ENCODE peak calls at places on chromosomes 16 and 17, in seven cellular contexts. One of them, this sample, is unnamed.

GRCh38 chr16:49620868-49621239 is 235.1 kb downstream of the ZNF423 start:
- DNase-seq in CD8-positive, alpha-beta memory T cell: no peak
- DNase-seq in brain pericyte: no peak
- DNase-seq in CD4-positive, alpha-beta T cell: no peak
- DNase-seq in glomerular endothelial cell: no peak
- DNase-seq in T-helper 9 cell: no peak
- DNase-seq in GM12864: no peak
- DNase-seq in this sample: no peak

GRCh38 chr17:35460354-35460851 is 11.8 kb upstream of the SLFN13 start:
- DNase-seq in CD8-positive, alpha-beta memory T cell: peak
- DNase-seq in brain pericyte: no peak
- DNase-seq in CD4-positive, alpha-beta T cell: peak
- DNase-seq in glomerular endothelial cell: no peak
- DNase-seq in T-helper 9 cell: peak
- DNase-seq in GM12864: peak
- DNase-seq in this sample: no peak

GRCh38 chr17:73571524-73572130 is 72.6 kb downstream of the SDK2 start:
- DNase-seq in CD8-positive, alpha-beta memory T cell: no peak
- DNase-seq in brain pericyte: no peak
- DNase-seq in CD4-positive, alpha-beta T cell: no peak
- DNase-seq in glomerular endothelial cell: no peak
- DNase-seq in T-helper 9 cell: no peak
- DNase-seq in GM12864: no peak
- DNase-seq in this sample: no peak

GRCh38 chr16:56226187-56226586 is 34.9 kb downstream of the GNAO1 start:
- DNase-seq in CD8-positive, alpha-beta memory T cell: no peak
- DNase-seq in brain pericyte: no peak
- DNase-seq in CD4-positive, alpha-beta T cell: no peak
- DNase-seq in glomerular endothelial cell: no peak
- DNase-seq in T-helper 9 cell: no peak
- DNase-seq in GM12864: no peak
- DNase-seq in this sample: no peak

GRCh38 chr17:63275318-63275967 is 170.7 kb downstream of the CYB561 start:
- DNase-seq in CD8-positive, alpha-beta memory T cell: no peak
- DNase-seq in brain pericyte: peak
- DNase-seq in CD4-positive, alpha-beta T cell: no peak
- DNase-seq in glomerular endothelial cell: peak
- DNase-seq in T-helper 9 cell: no peak
- DNase-seq in GM12864: no peak
- DNase-seq in this sample: peak

GRCh38 chr17:27572665-27573064 is 58.3 kb upstream of the LGALS9 start:
- DNase-seq in CD8-positive, alpha-beta memory T cell: peak
- DNase-seq in brain pericyte: no peak
- DNase-seq in CD4-positive, alpha-beta T cell: no peak
- DNase-seq in glomerular endothelial cell: no peak
- DNase-seq in T-helper 9 cell: no peak
- DNase-seq in GM12864: no peak
- DNase-seq in this sample: no peak

GRCh38 chr17:76572201-76572910 is 13.3 kb downstream of the ST6GALNAC2 start:
- DNase-seq in CD8-positive, alpha-beta memory T cell: no peak
- DNase-seq in brain pericyte: no peak
- DNase-seq in CD4-positive, alpha-beta T cell: no peak
- DNase-seq in glomerular endothelial cell: no peak
- DNase-seq in T-helper 9 cell: no peak
- DNase-seq in GM12864: no peak
- DNase-seq in this sample: peak

GRCh38 chr16:74304164-74304834 is 7.7 kb downstream of the PSMD7 start:
- DNase-seq in CD8-positive, alpha-beta memory T cell: no peak
- DNase-seq in brain pericyte: no peak
- DNase-seq in CD4-positive, alpha-beta T cell: no peak
- DNase-seq in glomerular endothelial cell: no peak
- DNase-seq in T-helper 9 cell: no peak
- DNase-seq in GM12864: no peak
- DNase-seq in this sample: peak

GRCh38 chr17:48871035-48871550 is 21.5 kb upstream of the ATP5MC1 start:
- DNase-seq in CD8-positive, alpha-beta memory T cell: no peak
- DNase-seq in brain pericyte: no peak
- DNase-seq in CD4-positive, alpha-beta T cell: no peak
- DNase-seq in glomerular endothelial cell: no peak
- DNase-seq in T-helper 9 cell: no peak
- DNase-seq in GM12864: no peak
- DNase-seq in this sample: no peak

GRCh38 chr17:21199856-21200255 is 14.1 kb downstream of the TMEM11 start:
- DNase-seq in CD8-positive, alpha-beta memory T cell: no peak
- DNase-seq in brain pericyte: no peak
- DNase-seq in CD4-positive, alpha-beta T cell: no peak
- DNase-seq in glomerular endothelial cell: no peak
- DNase-seq in T-helper 9 cell: no peak
- DNase-seq in GM12864: no peak
- DNase-seq in this sample: no peak

GRCh38 chr16:21599994-21600773 is 807 bp downstream of the METTL9 start:
- DNase-seq in CD8-positive, alpha-beta memory T cell: no peak
- DNase-seq in brain pericyte: no peak
- DNase-seq in CD4-positive, alpha-beta T cell: no peak
- DNase-seq in glomerular endothelial cell: no peak
- DNase-seq in T-helper 9 cell: peak
- DNase-seq in GM12864: no peak
- DNase-seq in this sample: peak

GRCh38 chr17:30520436-30520835 is 43.2 kb downstream of the GOSR1 start:
- DNase-seq in CD8-positive, alpha-beta memory T cell: no peak
- DNase-seq in brain pericyte: no peak
- DNase-seq in CD4-positive, alpha-beta T cell: no peak
- DNase-seq in glomerular endothelial cell: no peak
- DNase-seq in T-helper 9 cell: no peak
- DNase-seq in GM12864: no peak
- DNase-seq in this sample: no peak

GRCh38 chr16:49755291-49755611 is 100.7 kb downstream of the ZNF423 start:
- DNase-seq in CD8-positive, alpha-beta memory T cell: no peak
- DNase-seq in brain pericyte: no peak
- DNase-seq in CD4-positive, alpha-beta T cell: no peak
- DNase-seq in glomerular endothelial cell: no peak
- DNase-seq in T-helper 9 cell: no peak
- DNase-seq in GM12864: no peak
- DNase-seq in this sample: peak

GRCh38 chr17:11268176-11268575 is 27.2 kb downstream of the SHISA6 start:
- DNase-seq in CD8-positive, alpha-beta memory T cell: no peak
- DNase-seq in brain pericyte: no peak
- DNase-seq in CD4-positive, alpha-beta T cell: no peak
- DNase-seq in glomerular endothelial cell: no peak
- DNase-seq in T-helper 9 cell: no peak
- DNase-seq in GM12864: no peak
- DNase-seq in this sample: no peak

GRCh38 chr17:65017375-65017774 is 39.2 kb downstream of the GNA13 start:
- DNase-seq in CD8-positive, alpha-beta memory T cell: no peak
- DNase-seq in brain pericyte: no peak
- DNase-seq in CD4-positive, alpha-beta T cell: no peak
- DNase-seq in glomerular endothelial cell: no peak
- DNase-seq in T-helper 9 cell: no peak
- DNase-seq in GM12864: no peak
- DNase-seq in this sample: no peak